ENCODE peak calls at places on chromosomes 5 and 9, in five cellular contexts. O, K, G, A and M are unnamed samples.

GRCh38 chr5:32014345-32014744 is 159.8 kb downstream of the GOLPH3 start:
- DNase-seq in O (no peak), K (no peak), G (no peak), A (no peak), M (no peak)

GRCh38 chr9:34653131-34653530 is 1.1 kb downstream of the IL11RA start:
- DNase-seq in O (peak), K (no peak), G (no peak), A (no peak), M (no peak)

GRCh38 chr5:179221196-179221876 is 123.9 kb downstream of the ADAMTS2 start:
- DNase-seq in O (no peak), K (no peak), G (no peak), A (no peak), M (no peak)

GRCh38 chr5:32909207-32909606 is 198.1 kb downstream of the NPR3 start:
- DNase-seq in O (no peak), K (no peak), G (no peak), A (no peak), M (no peak)

GRCh38 chr5:98454407-98454806 is 319.1 kb upstream of the RGMB start:
- DNase-seq in O (no peak), K (no peak), G (no peak), A (no peak), M (no peak)

GRCh38 chr5:71748360-71748759 is 29.3 kb downstream of the CARTPT start:
- DNase-seq in O (peak), K (peak), G (peak), A (peak), M (peak)

GRCh38 chr5:125882061-125882460 is 541.1 kb upstream of the GRAMD2B start:
- DNase-seq in O (no peak), K (no peak), G (no peak), A (no peak), M (no peak)

GRCh38 chr5:57221049-57221568 is 47.2 kb downstream of the GPBP1 start:
- DNase-seq in O (no peak), K (no peak), G (no peak), A (no peak), M (no peak)

GRCh38 chr9:131593255-131593820 is 48.0 kb downstream of the PRRT1B start:
- DNase-seq in O (no peak), K (no peak), G (no peak), A (no peak), M (no peak)

GRCh38 chr9:114287763-114288232 is 35.1 kb upstream of the ORM1 start:
- DNase-seq in O (peak), K (peak), G (no peak), A (peak), M (no peak)

GRCh38 chr5:66818935-66819328 is 222.7 kb downstream of the MAST4 start:
- DNase-seq in O (no peak), K (no peak), G (no peak), A (no peak), M (no peak)

GRCh38 chr5:135217669-135218485 is 181.2 kb downstream of the MACROH2A1 start:
- DNase-seq in O (no peak), K (no peak), G (no peak), A (no peak), M (peak)

GRCh38 chr5:135576075-135576599 is 2.7 kb downstream of the CXCL14 start:
- DNase-seq in O (no peak), K (no peak), G (no peak), A (no peak), M (no peak)

GRCh38 chr9:90907790-90908189 is 106.2 kb downstream of the SYK start:
- DNase-seq in O (no peak), K (no peak), G (no peak), A (no peak), M (peak)

GRCh38 chr5:97534166-97534565 is 351.1 kb upstream of the RIOK2 start:
- DNase-seq in O (no peak), K (peak), G (peak), A (peak), M (no peak)

GRCh38 chr9:120914953-120915352 is 11.6 kb downstream of the TRAF1 start:
- DNase-seq in O (no peak), K (no peak), G (no peak), A (no peak), M (no peak)

GRCh38 chr9:120911295-120911843 is 15.2 kb downstream of the TRAF1 start:
- DNase-seq in O (no peak), K (no peak), G (no peak), A (no peak), M (no peak)

GRCh38 chr9:120913673-120914266 is 12.8 kb downstream of the TRAF1 start:
- DNase-seq in O (no peak), K (no peak), G (no peak), A (no peak), M (no peak)

GRCh38 chr9:120914410-120914809 is 12.2 kb downstream of the TRAF1 start:
- DNase-seq in O (no peak), K (no peak), G (no peak), A (no peak), M (no peak)

DNA sequence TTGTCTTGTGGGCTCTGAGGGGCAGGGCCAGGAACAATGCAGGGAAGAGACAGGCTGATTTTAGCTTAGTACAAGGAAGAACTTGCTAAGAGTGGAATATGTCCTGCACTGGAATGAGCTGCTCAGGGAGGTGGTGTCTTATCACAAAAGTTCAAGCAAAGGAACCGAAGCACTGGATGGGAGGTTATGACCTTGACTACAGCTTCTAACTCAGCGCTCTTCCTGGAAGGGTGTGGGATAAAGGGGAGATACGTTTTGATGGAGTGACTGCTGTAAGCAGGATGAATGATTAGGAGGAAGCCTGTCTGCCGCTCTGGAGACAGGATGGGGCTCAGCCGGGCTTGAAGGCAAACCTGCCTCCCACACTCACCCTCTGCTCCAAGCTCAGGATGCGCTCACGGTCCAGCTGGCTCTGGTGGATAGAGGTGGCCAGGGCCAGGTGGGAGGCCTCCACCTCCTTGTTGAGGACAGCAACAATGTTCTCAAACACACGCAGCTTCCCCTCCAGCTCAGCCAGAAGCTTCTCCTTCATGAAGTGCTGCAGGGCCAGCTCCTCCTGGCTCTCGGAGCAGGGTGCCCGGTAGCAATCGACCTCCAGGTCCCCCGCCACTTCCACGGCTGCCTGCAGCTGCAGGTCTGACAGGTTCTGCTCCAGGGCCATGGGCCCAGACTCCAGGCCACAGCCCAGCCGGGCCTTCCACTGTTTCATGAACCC is 13.5 kb downstream of the TRAF1 start:
- DNase-seq in O (no peak), K (no peak), G (no peak), A (no peak), M (no peak)
- TF ChIP-seq POLR2A in O (no peak), K (no peak), G (no peak), A (no peak), M (no peak)

DNA sequence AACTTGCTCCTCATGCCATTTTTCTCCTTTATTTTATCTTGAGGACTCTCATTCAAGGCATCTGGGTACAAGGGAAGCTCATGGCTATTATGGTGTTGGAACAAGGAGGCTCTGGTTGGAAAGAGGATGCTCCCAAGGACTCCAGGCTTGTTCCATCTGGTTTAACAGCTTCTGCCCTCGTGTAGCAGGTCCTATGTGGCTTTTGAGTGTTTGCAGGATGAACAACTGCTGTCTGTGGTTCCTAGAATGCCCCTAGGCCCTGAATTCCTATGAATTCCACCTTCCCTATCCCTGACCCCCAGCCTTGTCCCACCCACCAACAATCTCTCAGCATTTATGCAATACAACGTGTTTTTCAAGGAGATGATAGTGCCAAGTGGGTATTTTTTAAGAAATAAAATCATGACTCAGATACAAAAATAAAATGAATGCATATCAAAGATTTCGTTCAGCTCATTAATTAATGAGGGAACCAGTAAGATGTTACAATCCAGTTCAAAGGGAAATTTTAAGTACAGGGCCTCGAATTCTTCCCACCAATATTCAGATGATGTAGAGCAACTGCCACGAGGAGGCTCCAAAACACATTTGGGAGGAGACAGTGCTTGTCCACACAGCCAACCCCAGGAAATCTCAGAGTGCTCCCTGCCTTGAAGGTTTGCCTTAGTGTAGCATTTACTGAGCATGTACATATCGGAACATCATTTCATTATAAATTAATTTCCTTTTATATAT is 182.0 kb downstream of the MUSK start:
- DNase-seq in O (no peak), K (no peak), G (no peak), A (no peak), M (no peak)
- TF ChIP-seq CTCF in O (no peak), K (no peak), G (no peak), A (no peak), M (no peak)

GRCh38 chr5:139745121-139745799 is 50.3 kb upstream of the PSD2 start:
- DNase-seq in O (peak), K (peak), G (no peak), A (no peak), M (peak)

GRCh38 chr5:139744471-139745120 is 51.0 kb upstream of the PSD2 start:
- DNase-seq in O (no peak), K (no peak), G (no peak), A (no peak), M (no peak)

GRCh38 chr5:139747583-139748504 is 47.8 kb upstream of the PSD2 start:
- DNase-seq in O (peak), K (peak), G (peak), A (no peak), M (no peak)

GRCh38 chr5:139746691-139747582 is 48.7 kb upstream of the PSD2 start:
- DNase-seq in O (peak), K (no peak), G (peak), A (no peak), M (no peak)

DNA sequence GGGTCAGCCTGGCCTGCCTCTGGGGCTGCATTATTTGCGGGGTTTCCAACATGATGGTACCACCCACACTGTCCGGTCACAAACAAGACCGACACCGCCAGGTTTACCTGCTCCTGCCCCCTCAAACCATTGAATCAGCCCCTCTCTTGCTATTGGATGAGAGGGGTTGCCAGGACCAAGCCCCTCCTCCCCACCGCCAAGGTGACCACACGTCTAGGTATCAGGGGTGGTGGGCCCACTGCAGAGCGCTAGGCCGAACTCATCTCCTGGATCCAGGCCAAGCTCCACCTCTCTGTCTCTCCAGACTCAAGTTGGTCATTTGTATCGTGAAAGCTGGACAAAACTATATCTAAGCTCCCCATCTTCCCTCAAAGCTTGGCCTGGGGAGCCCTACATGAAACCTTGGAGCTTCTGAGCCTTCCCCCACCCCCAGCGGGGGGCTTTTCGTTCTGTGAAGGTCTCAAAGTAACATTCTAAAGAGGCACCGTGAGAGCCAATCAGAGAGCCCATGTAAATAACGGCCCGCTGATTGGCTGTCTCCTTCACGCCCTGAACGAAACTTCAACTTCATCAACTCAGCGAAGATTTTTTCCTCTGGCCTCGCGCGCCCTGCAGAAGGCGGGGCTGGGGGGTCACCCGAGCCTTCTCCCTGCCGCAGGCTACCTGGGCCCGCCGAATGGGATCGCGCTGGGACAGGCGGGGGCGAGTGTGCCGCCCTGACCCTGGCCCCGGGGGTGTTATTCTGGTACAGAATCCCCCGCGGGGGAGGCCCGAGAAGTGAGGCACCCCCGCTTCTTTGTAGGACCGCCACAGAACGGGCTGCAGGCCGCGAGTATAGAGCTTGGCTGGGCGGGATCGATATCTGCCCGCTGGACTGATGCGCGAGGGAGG is 49.6 kb upstream of the PSD2 start:
- DNase-seq in O (peak), K (peak), G (peak), A (peak), M (peak)
- H3K4me3 ChIP-seq in O (peak), K (no peak), G (peak), A (peak), M (no peak)

GRCh38 chr5:147510885-147511284 is 1.0 kb upstream of the DPYSL3 start:
- DNase-seq in O (no peak), K (no peak), G (no peak), A (no peak), M (no peak)

GRCh38 chr5:147507480-147508126 is 2.3 kb downstream of the DPYSL3 start:
- DNase-seq in O (no peak), K (no peak), G (no peak), A (peak), M (no peak)

GRCh38 chr5:147509041-147509709 is 693 bp downstream of the DPYSL3 start:
- DNase-seq in O (peak), K (peak), G (no peak), A (peak), M (no peak)

GRCh38 chr5:147508711-147509040 is 1.2 kb downstream of the DPYSL3 start:
- DNase-seq in O (no peak), K (no peak), G (no peak), A (no peak), M (no peak)

GRCh38 chr5:147509710-147510651 is at the start of gene DPYSL3:
- DNase-seq in O (peak), K (peak), G (peak), A (peak), M (peak)
- TF ChIP-seq POLR2A in O (peak), K (no peak), G (no peak), A (peak), M (no peak)

DNA sequence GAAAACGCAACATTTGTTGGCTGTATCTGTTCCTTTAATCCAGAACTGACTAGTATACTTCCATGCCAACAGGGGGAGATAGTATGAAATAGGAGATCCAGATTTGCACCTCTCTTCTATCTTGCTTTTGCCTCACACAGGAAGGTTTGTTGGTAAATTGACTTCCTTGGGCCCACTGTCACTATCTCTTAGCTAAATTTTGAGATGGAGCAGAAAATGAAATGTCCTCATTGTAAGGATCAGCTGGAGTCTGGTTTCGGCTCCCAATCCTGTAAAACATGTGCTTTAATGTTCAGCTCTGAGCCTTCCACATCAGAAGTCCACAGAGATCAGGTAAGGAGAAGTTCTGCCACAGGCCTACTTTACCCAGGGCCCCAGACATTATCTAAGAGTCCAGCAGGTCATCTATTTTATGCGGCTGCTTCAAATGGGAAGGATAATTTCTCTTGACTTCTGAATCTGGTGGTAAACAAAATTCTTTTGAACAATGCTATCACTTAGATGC is 176.8 kb downstream of the FER start:
- DNase-seq in O (no peak), K (no peak), G (no peak), A (no peak), M (no peak)
- TF ChIP-seq CTCF in O (no peak), K (no peak), G (no peak), A (no peak), M (no peak)

DNA sequence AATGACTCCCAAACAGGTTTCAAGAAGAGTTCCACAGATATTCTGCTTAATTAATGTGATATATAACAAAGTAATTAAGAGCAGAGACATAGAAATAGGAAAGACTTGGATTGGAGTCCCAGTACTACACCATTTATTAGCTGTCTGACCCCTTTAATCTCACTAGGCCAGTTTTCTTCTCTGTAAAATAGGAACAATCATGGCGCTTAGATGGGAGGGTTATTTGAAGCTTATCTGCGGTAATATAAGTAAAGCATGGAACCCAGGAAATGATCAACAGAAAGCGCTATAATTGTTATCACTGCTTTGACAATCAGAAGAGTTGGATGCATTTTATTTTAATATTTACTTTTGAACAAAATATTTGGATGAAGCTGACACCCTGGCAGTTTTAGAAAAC is 71.3 kb upstream of the IFNE start:
- DNase-seq in O (no peak), K (no peak), G (no peak), A (no peak), M (no peak)
- H3K4me3 ChIP-seq in O (no peak), K (no peak), G (no peak), A (no peak), M (no peak)